ENCODE peak calls at places on chromosomes 2 and 18, in ten cellular contexts. S is GM12878, K is stomach, G is body of pancreas, F is HCT116, A is tibial nerve, C is uterus, P is A549, B is sigmoid colon, I is testis. R is an unnamed sample.
A peak's percentile ranks its signal among the peaks of the same experiment; 100 is the strongest.

GRCh38 chr2:178142274-178143065 is 30.2 kb downstream of the RBM45 start:
- DNase-seq in P (no peak), C (no peak), G (no peak), K (no peak), S (no peak), B (no peak), A (no peak), I (no peak), F (no peak), R (no peak)

GRCh38 chr2:132814651-132815050 is 144.6 kb upstream of the LYPD1 start:
- DNase-seq in F (no peak), G (no peak), B (no peak), C (no peak), P (no peak), S (no peak), K (no peak), A (no peak), I (no peak), R (no peak)

GRCh38 chr2:233063269-233063975 is 3.3 kb downstream of the INPP5D start:
- DNase-seq in A (no peak), C (peak; percentile 55), G (no peak), S (peak; percentile 87), F (no peak), K (peak; percentile 41), B (peak; percentile 58), I (peak; percentile 12), P (no peak), R (no peak)

GRCh38 chr2:8149985-8150547 is 531.8 kb upstream of the ID2 start:
- DNase-seq in F (no peak), P (no peak), K (no peak), I (no peak), B (no peak), S (no peak), A (no peak), C (no peak), G (no peak), R (no peak)

GRCh38 chr2:110858135-110858737 is 125.9 kb downstream of the ACOXL start:
- DNase-seq in C (no peak), B (no peak), P (no peak), I (no peak), S (peak; percentile 69), K (peak; percentile 34), A (no peak), G (no peak), F (no peak), R (no peak)

GRCh38 chr2:159285929-159286708 is at the start of gene WDSUB1:
- DNase-seq in P (peak; percentile 39), C (peak; percentile 73), B (peak; percentile 85), I (peak; percentile 79), F (no peak), G (peak; percentile 68), S (no peak), A (peak; percentile 37), K (peak; percentile 74), R (peak; percentile 59)

GRCh38 chr2:25618676-25619075 is 54.7 kb downstream of the DTNB start:
- DNase-seq in I (no peak), K (no peak), B (no peak), P (peak; percentile 73), F (peak; percentile 53), C (no peak), G (no peak), S (no peak), A (no peak), R (no peak)

GRCh38 chr2:152471013-152471412 is 136.0 kb downstream of the FMNL2 start:
- DNase-seq in P (no peak), A (no peak), B (no peak), F (no peak), K (no peak), G (no peak), S (no peak), I (no peak), C (no peak), R (no peak)

GRCh38 chr2:33272001-33272400 is 204.4 kb upstream of the RASGRP3 start:
- DNase-seq in G (no peak), K (no peak), I (no peak), B (no peak), F (no peak), P (no peak), C (no peak), A (no peak), S (peak; percentile 71), R (no peak)

GRCh38 chr2:1871171-1871570 is 126.9 kb upstream of the PXDN start:
- DNase-seq in G (no peak), S (no peak), C (no peak), P (no peak), A (no peak), B (no peak), I (peak; percentile 0), K (peak; percentile 17), F (no peak), R (no peak)

GRCh38 chr2:178205853-178206516 is 11.7 kb downstream of the OSBPL6 start:
- DNase-seq in S (no peak), P (no peak), B (no peak), I (no peak), A (no peak), G (no peak), F (no peak), C (no peak), K (no peak), R (no peak)

GRCh38 chr2:155250800-155251199 is 552.3 kb downstream of the KCNJ3 start:
- DNase-seq in S (no peak), B (no peak), I (peak; percentile 21), G (no peak), F (peak; percentile 44), A (no peak), P (peak; percentile 20), C (no peak), K (no peak), R (no peak)

GRCh38 chr2:67854798-67855197 is 208.0 kb downstream of the C1D start:
- DNase-seq in A (no peak), G (no peak), F (no peak), S (no peak), I (no peak), B (no peak), P (no peak), K (no peak), C (no peak), R (no peak)

GRCh38 chr2:241540766-241541561 is 17.6 kb upstream of the BOK start:
- DNase-seq in F (peak; percentile 70), G (peak; percentile 80), C (peak; percentile 59), I (peak; percentile 90), P (peak; percentile 80), S (no peak), K (peak; percentile 81), A (peak; percentile 32), B (no peak), R (peak; percentile 41)

GRCh38 chr2:236993799-236994198 is 91.9 kb upstream of the COPS8 start:
- DNase-seq in S (no peak), G (no peak), F (no peak), A (no peak), P (no peak), I (no peak), B (no peak), K (no peak), C (no peak), R (no peak)

GRCh38 chr2:236998758-236999157 is 86.9 kb upstream of the COPS8 start:
- DNase-seq in C (no peak), B (no peak), P (peak; percentile 31), G (no peak), K (no peak), F (no peak), S (no peak), I (no peak), A (no peak), R (no peak)

GRCh38 chr2:236998250-236998649 is 87.4 kb upstream of the COPS8 start:
- DNase-seq in F (no peak), C (no peak), S (no peak), G (no peak), P (peak; percentile 38), I (no peak), A (no peak), B (no peak), K (no peak), R (no peak)

GRCh38 chr2:236994361-236994760 is 91.3 kb upstream of the COPS8 start:
- DNase-seq in K (no peak), G (no peak), P (no peak), I (no peak), S (no peak), A (no peak), F (no peak), C (no peak), B (no peak), R (no peak)

DNA sequence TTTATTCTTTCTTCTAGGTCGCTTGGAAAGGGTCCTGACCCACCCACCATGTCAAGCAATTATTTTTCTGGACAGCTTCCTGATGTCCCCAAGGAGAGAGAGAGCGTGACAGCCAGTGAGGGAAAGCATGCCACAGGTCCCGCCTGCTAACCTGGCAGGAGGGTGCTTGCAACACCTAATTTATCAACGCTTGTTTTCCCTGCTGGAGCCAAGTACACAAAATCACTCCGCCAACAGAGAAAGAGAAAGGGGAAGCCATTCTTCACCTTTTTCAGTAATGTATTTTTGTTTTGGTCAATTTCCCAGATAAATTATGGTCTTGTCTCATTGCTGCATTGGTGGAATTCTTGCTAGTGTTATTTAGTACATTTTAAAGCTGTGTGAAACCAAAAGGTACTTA is 88.6 kb upstream of the COPS8 start:
- DNase-seq in A (no peak), B (no peak), G (peak; percentile 45), K (peak; percentile 59), S (no peak), P (no peak), F (no peak), C (no peak), I (no peak), R (no peak)
- H3K4me1 ChIP-seq in A (no peaks in the 10 kb centered on the region), B (no peaks in the 10 kb centered on the region), G (peaks cover 42% of the 10 kb centered on the region), K (peaks cover 36% of the 10 kb centered on the region), S (no peaks in the 10 kb centered on the region), P (peaks cover 24% of the 10 kb centered on the region), F (no peaks in the 10 kb centered on the region), C (no peaks in the 10 kb centered on the region), I (no peaks in the 10 kb centered on the region), R (no peaks in the 10 kb centered on the region)

GRCh38 chr18:54388203-54389142 is 30.8 kb downstream of the C18orf54 start:
- DNase-seq in S (peak; percentile 40), A (no peak), G (peak; percentile 12), F (peak; percentile 66), I (no peak), B (no peak), P (peak; percentile 62), K (no peak), C (no peak), R (no peak)
- TF ChIP-seq POLR2A in S (peak; percentile 26), A (no peak), G (no peak), F (no peak), I (no peak), B (no peak), P (no peak), K (no peak), C (no peak), R (no peak)

GRCh38 chr2:208783184-208783583 is 376.6 kb downstream of the PTH2R start:
- DNase-seq in F (peak; percentile 7), P (no peak), G (no peak), K (no peak), S (no peak), B (no peak), C (no peak), A (no peak), I (peak; percentile 24), R (no peak)
- TF ChIP-seq CTCF in F (peak; percentile 45), P (no peak), G (no peak), K (no peak), S (no peak), B (no peak), C (no peak), A (no peak), I (no peak), R (no peak)

GRCh38 chr2:98710709-98711108 is 20.2 kb downstream of the MGAT4A start:
- DNase-seq in K (no peak), B (no peak), P (no peak), S (no peak), C (no peak), G (no peak), A (no peak), F (no peak), I (no peak), R (no peak)
- H3K4me1 ChIP-seq in K (peaks cover 55% of the 10 kb centered on the region), B (peaks cover 32% of the 10 kb centered on the region), P (no peaks in the 10 kb centered on the region), S (peaks cover 19% of the 10 kb centered on the region), C (no peaks in the 10 kb centered on the region), G (peaks cover 72% of the 10 kb centered on the region), A (no peaks in the 10 kb centered on the region), F (no peaks in the 10 kb centered on the region), I (peaks cover 14% of the 10 kb centered on the region), R (peaks cover 14% of the 10 kb centered on the region)